ENCODE peak calls at places on chromosomes 12 and 14, in eight cellular contexts. One of them, this sample, is unnamed.

GRCh38 chr12:44875417-44875953 is 630 bp downstream of the NELL2 start:
- DNase-seq in esophagus squamous epithelium: no peak
- DNase-seq in stimulated activated CD4-positive, alpha-beta T cell treated with anti-CD3 and anti-CD28 coated beads, TNF-alpha, amount 100 ng/mL, for 48 hours: no peak
- DNase-seq in NCI-H1092 treated with DMSO at 0.1 percent for 48 hours: peak
- DNase-seq in LoVo: no peak
- DNase-seq in naive B cell: no peak
- DNase-seq in stimulated activated naive CD8-positive, alpha-beta T cell treated with anti-CD3 and anti-CD28 coated beads, Interleukin-15, Interleukin-2, amounts not matched to agents 100 U/mL and 50 U/mL, for 24 hours: no peak
- DNase-seq in NCI-H510A treated with DMSO at 0.1 percent for 48 hours: peak
- DNase-seq in this sample: no peak

GRCh38 chr12:22287776-22288621 is 46.5 kb downstream of the ST8SIA1 start:
- DNase-seq in esophagus squamous epithelium: no peak
- DNase-seq in stimulated activated CD4-positive, alpha-beta T cell treated with anti-CD3 and anti-CD28 coated beads, TNF-alpha, amount 100 ng/mL, for 48 hours: peak
- DNase-seq in NCI-H1092 treated with DMSO at 0.1 percent for 48 hours: no peak
- DNase-seq in LoVo: no peak
- DNase-seq in naive B cell: no peak
- DNase-seq in stimulated activated naive CD8-positive, alpha-beta T cell treated with anti-CD3 and anti-CD28 coated beads, Interleukin-15, Interleukin-2, amounts not matched to agents 100 U/mL and 50 U/mL, for 24 hours: peak
- DNase-seq in NCI-H510A treated with DMSO at 0.1 percent for 48 hours: no peak
- DNase-seq in this sample: peak

GRCh38 chr14:64126548-64126947 is 167.6 kb downstream of the ESR2 start:
- DNase-seq in esophagus squamous epithelium: no peak
- DNase-seq in stimulated activated CD4-positive, alpha-beta T cell treated with anti-CD3 and anti-CD28 coated beads, TNF-alpha, amount 100 ng/mL, for 48 hours: no peak
- DNase-seq in NCI-H1092 treated with DMSO at 0.1 percent for 48 hours: no peak
- DNase-seq in LoVo: no peak
- DNase-seq in naive B cell: no peak
- DNase-seq in stimulated activated naive CD8-positive, alpha-beta T cell treated with anti-CD3 and anti-CD28 coated beads, Interleukin-15, Interleukin-2, amounts not matched to agents 100 U/mL and 50 U/mL, for 24 hours: no peak
- DNase-seq in NCI-H510A treated with DMSO at 0.1 percent for 48 hours: no peak
- DNase-seq in this sample: no peak

GRCh38 chr12:127398026-127398715 is 868.8 kb upstream of the TMEM132C start:
- DNase-seq in esophagus squamous epithelium: no peak
- DNase-seq in stimulated activated CD4-positive, alpha-beta T cell treated with anti-CD3 and anti-CD28 coated beads, TNF-alpha, amount 100 ng/mL, for 48 hours: no peak
- DNase-seq in NCI-H1092 treated with DMSO at 0.1 percent for 48 hours: no peak
- DNase-seq in LoVo: no peak
- DNase-seq in naive B cell: no peak
- DNase-seq in stimulated activated naive CD8-positive, alpha-beta T cell treated with anti-CD3 and anti-CD28 coated beads, Interleukin-15, Interleukin-2, amounts not matched to agents 100 U/mL and 50 U/mL, for 24 hours: no peak
- DNase-seq in NCI-H510A treated with DMSO at 0.1 percent for 48 hours: no peak
- DNase-seq in this sample: no peak

GRCh38 chr12:20656600-20656999 is 38.5 kb upstream of the SLCO1C1 start:
- DNase-seq in esophagus squamous epithelium: no peak
- DNase-seq in stimulated activated CD4-positive, alpha-beta T cell treated with anti-CD3 and anti-CD28 coated beads, TNF-alpha, amount 100 ng/mL, for 48 hours: no peak
- DNase-seq in NCI-H1092 treated with DMSO at 0.1 percent for 48 hours: no peak
- DNase-seq in LoVo: no peak
- DNase-seq in naive B cell: no peak
- DNase-seq in stimulated activated naive CD8-positive, alpha-beta T cell treated with anti-CD3 and anti-CD28 coated beads, Interleukin-15, Interleukin-2, amounts not matched to agents 100 U/mL and 50 U/mL, for 24 hours: no peak
- DNase-seq in NCI-H510A treated with DMSO at 0.1 percent for 48 hours: no peak
- DNase-seq in this sample: no peak

GRCh38 chr14:26163761-26164160 is 434.1 kb downstream of the NOVA1 start:
- DNase-seq in esophagus squamous epithelium: no peak
- DNase-seq in stimulated activated CD4-positive, alpha-beta T cell treated with anti-CD3 and anti-CD28 coated beads, TNF-alpha, amount 100 ng/mL, for 48 hours: no peak
- DNase-seq in NCI-H1092 treated with DMSO at 0.1 percent for 48 hours: peak
- DNase-seq in LoVo: no peak
- DNase-seq in naive B cell: no peak
- DNase-seq in stimulated activated naive CD8-positive, alpha-beta T cell treated with anti-CD3 and anti-CD28 coated beads, Interleukin-15, Interleukin-2, amounts not matched to agents 100 U/mL and 50 U/mL, for 24 hours: no peak
- DNase-seq in NCI-H510A treated with DMSO at 0.1 percent for 48 hours: peak
- DNase-seq in this sample: no peak

GRCh38 chr14:49980027-49980426 is 87.1 kb downstream of the ARF6 start:
- DNase-seq in esophagus squamous epithelium: no peak
- DNase-seq in stimulated activated CD4-positive, alpha-beta T cell treated with anti-CD3 and anti-CD28 coated beads, TNF-alpha, amount 100 ng/mL, for 48 hours: no peak
- DNase-seq in NCI-H1092 treated with DMSO at 0.1 percent for 48 hours: no peak
- DNase-seq in LoVo: no peak
- DNase-seq in naive B cell: no peak
- DNase-seq in stimulated activated naive CD8-positive, alpha-beta T cell treated with anti-CD3 and anti-CD28 coated beads, Interleukin-15, Interleukin-2, amounts not matched to agents 100 U/mL and 50 U/mL, for 24 hours: no peak
- DNase-seq in NCI-H510A treated with DMSO at 0.1 percent for 48 hours: no peak
- DNase-seq in this sample: no peak

GRCh38 chr12:4164591-4165558 is 108.7 kb upstream of the CCND2 start:
- DNase-seq in esophagus squamous epithelium: no peak
- DNase-seq in stimulated activated CD4-positive, alpha-beta T cell treated with anti-CD3 and anti-CD28 coated beads, TNF-alpha, amount 100 ng/mL, for 48 hours: no peak
- DNase-seq in NCI-H1092 treated with DMSO at 0.1 percent for 48 hours: no peak
- DNase-seq in LoVo: no peak
- DNase-seq in naive B cell: peak
- DNase-seq in stimulated activated naive CD8-positive, alpha-beta T cell treated with anti-CD3 and anti-CD28 coated beads, Interleukin-15, Interleukin-2, amounts not matched to agents 100 U/mL and 50 U/mL, for 24 hours: peak
- DNase-seq in NCI-H510A treated with DMSO at 0.1 percent for 48 hours: no peak
- DNase-seq in this sample: peak

GRCh38 chr12:57717131-57717530 is 21.4 kb downstream of the AGAP2 start:
- DNase-seq in esophagus squamous epithelium: no peak
- DNase-seq in stimulated activated CD4-positive, alpha-beta T cell treated with anti-CD3 and anti-CD28 coated beads, TNF-alpha, amount 100 ng/mL, for 48 hours: no peak
- DNase-seq in NCI-H1092 treated with DMSO at 0.1 percent for 48 hours: no peak
- DNase-seq in LoVo: no peak
- DNase-seq in naive B cell: no peak
- DNase-seq in stimulated activated naive CD8-positive, alpha-beta T cell treated with anti-CD3 and anti-CD28 coated beads, Interleukin-15, Interleukin-2, amounts not matched to agents 100 U/mL and 50 U/mL, for 24 hours: no peak
- DNase-seq in NCI-H510A treated with DMSO at 0.1 percent for 48 hours: no peak
- DNase-seq in this sample: no peak

GRCh38 chr12:130007771-130008170 is 103.9 kb upstream of the TMEM132D start:
- DNase-seq in esophagus squamous epithelium: no peak
- DNase-seq in stimulated activated CD4-positive, alpha-beta T cell treated with anti-CD3 and anti-CD28 coated beads, TNF-alpha, amount 100 ng/mL, for 48 hours: no peak
- DNase-seq in NCI-H1092 treated with DMSO at 0.1 percent for 48 hours: no peak
- DNase-seq in LoVo: no peak
- DNase-seq in naive B cell: no peak
- DNase-seq in stimulated activated naive CD8-positive, alpha-beta T cell treated with anti-CD3 and anti-CD28 coated beads, Interleukin-15, Interleukin-2, amounts not matched to agents 100 U/mL and 50 U/mL, for 24 hours: no peak
- DNase-seq in NCI-H510A treated with DMSO at 0.1 percent for 48 hours: no peak
- DNase-seq in this sample: no peak

GRCh38 chr12:113167868-113168267 is 17.4 kb downstream of the DDX54 start:
- DNase-seq in esophagus squamous epithelium: no peak
- DNase-seq in stimulated activated CD4-positive, alpha-beta T cell treated with anti-CD3 and anti-CD28 coated beads, TNF-alpha, amount 100 ng/mL, for 48 hours: no peak
- DNase-seq in NCI-H1092 treated with DMSO at 0.1 percent for 48 hours: no peak
- DNase-seq in LoVo: no peak
- DNase-seq in naive B cell: no peak
- DNase-seq in stimulated activated naive CD8-positive, alpha-beta T cell treated with anti-CD3 and anti-CD28 coated beads, Interleukin-15, Interleukin-2, amounts not matched to agents 100 U/mL and 50 U/mL, for 24 hours: no peak
- DNase-seq in NCI-H510A treated with DMSO at 0.1 percent for 48 hours: no peak
- DNase-seq in this sample: no peak

GRCh38 chr14:57060276-57060956 is 208.3 kb downstream of the EXOC5 start:
- DNase-seq in esophagus squamous epithelium: no peak
- DNase-seq in stimulated activated CD4-positive, alpha-beta T cell treated with anti-CD3 and anti-CD28 coated beads, TNF-alpha, amount 100 ng/mL, for 48 hours: peak
- DNase-seq in NCI-H1092 treated with DMSO at 0.1 percent for 48 hours: no peak
- DNase-seq in LoVo: no peak
- DNase-seq in naive B cell: no peak
- DNase-seq in stimulated activated naive CD8-positive, alpha-beta T cell treated with anti-CD3 and anti-CD28 coated beads, Interleukin-15, Interleukin-2, amounts not matched to agents 100 U/mL and 50 U/mL, for 24 hours: peak
- DNase-seq in NCI-H510A treated with DMSO at 0.1 percent for 48 hours: no peak
- DNase-seq in this sample: no peak

GRCh38 chr12:99131761-99132199 is 486.7 kb downstream of the APAF1 start:
- DNase-seq in esophagus squamous epithelium: no peak
- DNase-seq in stimulated activated CD4-positive, alpha-beta T cell treated with anti-CD3 and anti-CD28 coated beads, TNF-alpha, amount 100 ng/mL, for 48 hours: no peak
- DNase-seq in NCI-H1092 treated with DMSO at 0.1 percent for 48 hours: no peak
- DNase-seq in LoVo: no peak
- DNase-seq in naive B cell: no peak
- DNase-seq in stimulated activated naive CD8-positive, alpha-beta T cell treated with anti-CD3 and anti-CD28 coated beads, Interleukin-15, Interleukin-2, amounts not matched to agents 100 U/mL and 50 U/mL, for 24 hours: no peak
- DNase-seq in NCI-H510A treated with DMSO at 0.1 percent for 48 hours: no peak
- DNase-seq in this sample: no peak

GRCh38 chr12:121579190-121579791 is 1.5 kb downstream of the KDM2B start:
- DNase-seq in esophagus squamous epithelium: no peak
- DNase-seq in stimulated activated CD4-positive, alpha-beta T cell treated with anti-CD3 and anti-CD28 coated beads, TNF-alpha, amount 100 ng/mL, for 48 hours: peak
- DNase-seq in NCI-H1092 treated with DMSO at 0.1 percent for 48 hours: peak
- DNase-seq in LoVo: no peak
- DNase-seq in naive B cell: peak
- DNase-seq in stimulated activated naive CD8-positive, alpha-beta T cell treated with anti-CD3 and anti-CD28 coated beads, Interleukin-15, Interleukin-2, amounts not matched to agents 100 U/mL and 50 U/mL, for 24 hours: peak
- DNase-seq in NCI-H510A treated with DMSO at 0.1 percent for 48 hours: peak
- DNase-seq in this sample: no peak